ENCODE peak calls at places on chromosomes 3 and 15, in seven cellular contexts. S is left ventricle myocardium inferior, T is A549, Y is endothelial cell of umbilical vein, P is OCI-LY7, I is pancreas, K is Peyer's patch. L is an unnamed sample. For H3K4me1, the result is how much of the 10 kb centered on the place peaks cover.

GRCh38 chr3:124907957-124908356 is 20.8 kb upstream of the ITGB5 start:
- DNase-seq in S (no peak), T (no peak), Y (no peak), P (no peak), I (no peak), K (no peak), L (no peak)

GRCh38 chr3:47542614-47543173 is 29.2 kb upstream of the ELP6 start:
- DNase-seq in S (no peak), T (no peak), Y (no peak), P (no peak), I (peak), K (no peak), L (no peak)

GRCh38 chr3:196323723-196324122 is 5.7 kb upstream of the DYNLT2B start:
- DNase-seq in S (no peak), T (no peak), Y (no peak), P (no peak), I (no peak), K (no peak), L (no peak)

GRCh38 chr3:189229421-189229820 is 57.6 kb downstream of the TPRG1 start:
- DNase-seq in S (no peak), T (peak), Y (no peak), P (peak), I (no peak), K (no peak), L (no peak)

GRCh38 chr15:40243126-40243810 is 4.4 kb downstream of the PAK6 start:
- DNase-seq in S (no peak), T (no peak), Y (no peak), P (peak), I (no peak), K (peak), L (no peak)

GRCh38 chr3:193552911-193553310 is 1.8 kb downstream of the ATP13A4 start:
- DNase-seq in S (no peak), T (no peak), Y (no peak), P (no peak), I (no peak), K (no peak), L (peak)

GRCh38 chr15:101210466-101210865 is 41.4 kb downstream of the CHSY1 start:
- DNase-seq in S (no peak), T (no peak), Y (no peak), P (no peak), I (no peak), K (no peak), L (no peak)

GRCh38 chr15:77819841-77820728 is 187.4 kb upstream of the LINGO1 start:
- DNase-seq in S (no peak), T (peak), Y (peak), P (no peak), I (no peak), K (no peak), L (no peak)

GRCh38 chr3:194404365-194405140 is 5.5 kb upstream of the GP5 start:
- DNase-seq in S (no peak), T (peak), Y (peak), P (peak), I (no peak), K (peak), L (no peak)

GRCh38 chr3:44061961-44062360 is 179.7 kb upstream of the TOPAZ1 start:
- DNase-seq in S (no peak), T (no peak), Y (no peak), P (no peak), I (no peak), K (no peak), L (no peak)

GRCh38 chr3:108099679-108100428 is 9.0 kb upstream of the CD47 start:
- DNase-seq in S (peak), T (no peak), Y (no peak), P (no peak), I (no peak), K (peak), L (peak)

GRCh38 chr15:71349736-71350515 is 234.7 kb downstream of the THSD4 start:
- DNase-seq in S (no peak), T (no peak), Y (no peak), P (no peak), I (no peak), K (no peak), L (no peak)

GRCh38 chr3:23704316-23704715 is 101.4 kb upstream of the UBE2E1 start:
- DNase-seq in S (no peak), T (no peak), Y (no peak), P (no peak), I (no peak), K (no peak), L (no peak)

GRCh38 chr3:50242778-50243551 is 7.0 kb downstream of the GNAI2 start:
- DNase-seq in S (peak), T (no peak), Y (peak), P (peak), I (peak), K (peak), L (peak)

GRCh38 chr15:27582741-27583400 is 516.2 kb downstream of the OCA2 start:
- DNase-seq in S (no peak), T (no peak), Y (no peak), P (no peak), I (no peak), K (no peak), L (no peak)

GRCh38 chr15:28975766-28976179 is 90.0 kb downstream of the APBA2 start:
- DNase-seq in S (no peak), T (peak), Y (peak), P (peak), I (peak), K (peak), L (no peak)

GRCh38 chr15:40058476-40059140 is 19.6 kb upstream of the SRP14 start:
- DNase-seq in S (no peak), T (no peak), Y (no peak), P (no peak), I (no peak), K (no peak), L (no peak)

GRCh38 chr15:66359740-66360139 is 3.3 kb upstream of the TIPIN start:
- DNase-seq in S (no peak), T (peak), Y (no peak), P (peak), I (no peak), K (peak), L (no peak)

GRCh38 chr15:63121382-63122001 is at the start of gene LACTB:
- DNase-seq in S (peak), T (peak), Y (peak), P (peak), I (peak), K (peak), L (peak)

GRCh38 chr3:33937628-33938027 is 139.2 kb downstream of the PDCD6IP start:
- DNase-seq in S (no peak), T (no peak), Y (no peak), P (no peak), I (no peak), K (no peak), L (no peak)

GRCh38 chr15:59299919-59300617 is 72.6 kb downstream of the MYO1E start:
- DNase-seq in S (peak), T (peak), Y (peak), P (peak), I (peak), K (peak), L (peak)

GRCh38 chr3:14227866-14228265 is 49.2 kb downstream of the LSM3 start:
- DNase-seq in S (no peak), T (no peak), Y (no peak), P (no peak), I (no peak), K (peak), L (no peak)

GRCh38 chr15:44670087-44670945 is 6.9 kb upstream of the SPG11 start:
- DNase-seq in S (no peak), T (no peak), Y (no peak), P (peak), I (no peak), K (no peak), L (no peak)

GRCh38 chr3:31891876-31892455 is 89.1 kb downstream of the OSBPL10 start:
- DNase-seq in S (no peak), T (no peak), Y (no peak), P (no peak), I (no peak), K (no peak), L (no peak)

GRCh38 chr3:124664804-124665203 is 65.4 kb upstream of the UMPS start:
- DNase-seq in S (no peak), T (peak), Y (no peak), P (no peak), I (peak), K (no peak), L (no peak)

GRCh38 chr15:83066034-83066760 is 855 bp downstream of the BTBD1 start:
- DNase-seq in S (peak), T (no peak), Y (peak), P (peak), I (no peak), K (no peak), L (no peak)

GRCh38 chr15:66588537-66588936 is 22.7 kb upstream of the LCTL start:
- DNase-seq in S (no peak), T (no peak), Y (no peak), P (peak), I (no peak), K (no peak), L (peak)

GRCh38 chr3:50324351-50325144 is 2.0 kb upstream of the HYAL2 start:
- DNase-seq in S (peak), T (peak), Y (peak), P (peak), I (no peak), K (peak), L (peak)

GRCh38 chr3:134718736-134719135 is 67.9 kb upstream of the KY start:
- DNase-seq in S (no peak), T (no peak), Y (no peak), P (no peak), I (no peak), K (no peak), L (no peak)

DNA sequence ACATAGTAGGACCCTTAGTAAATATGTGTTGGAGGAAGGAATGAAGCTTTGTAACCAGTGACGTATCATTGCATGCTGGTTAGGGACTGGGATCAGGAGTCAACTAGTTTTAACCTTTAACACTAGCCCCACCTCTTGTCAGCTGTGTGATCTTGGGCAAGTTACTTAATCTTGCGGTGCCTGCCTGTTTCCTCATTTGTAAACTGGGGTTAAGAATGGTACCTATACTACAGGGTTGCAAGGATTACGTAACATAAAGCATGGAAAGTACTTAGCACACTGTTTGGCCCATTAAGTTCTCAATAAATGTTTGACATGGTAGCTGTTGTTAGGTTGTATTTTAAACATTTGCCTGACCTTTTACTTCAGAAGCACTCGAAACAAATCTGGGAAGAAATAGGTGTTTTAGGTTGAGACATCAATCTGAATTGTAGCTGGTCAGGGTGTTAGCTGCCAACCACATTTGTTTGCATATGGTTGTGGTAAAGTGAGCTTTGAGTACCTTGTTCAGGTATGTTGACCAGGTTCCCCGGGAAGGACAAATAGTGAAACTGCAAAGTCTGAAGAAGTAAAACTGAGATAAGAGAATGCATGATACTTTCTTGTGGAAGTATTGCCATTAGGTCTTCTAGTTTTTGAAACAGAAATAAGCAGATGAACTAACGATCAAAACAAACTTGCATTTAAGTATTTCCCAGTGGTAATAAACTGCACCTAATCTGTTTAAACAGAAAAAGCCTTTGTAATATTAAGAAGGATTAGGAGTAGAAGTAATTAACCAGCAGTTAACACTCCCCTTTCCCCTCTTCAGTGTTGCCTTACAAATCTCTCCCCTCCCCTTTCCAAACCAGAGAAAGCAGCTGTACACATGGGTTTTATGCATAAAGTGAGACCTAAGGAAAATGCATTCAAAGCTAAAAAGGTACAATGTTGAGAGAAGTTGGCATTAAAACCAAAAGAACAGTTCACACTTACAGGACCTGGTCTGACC is 25.8 kb upstream of the SCAANT1 start:
- DNase-seq in S (no peak), T (no peak), Y (no peak), P (peak), I (no peak), K (peak), L (peak)
- H3K4me1 ChIP-seq in S (half or more), T (under half), Y (under half), P (under half), I (under half), K (under half), L (half or more)

DNA sequence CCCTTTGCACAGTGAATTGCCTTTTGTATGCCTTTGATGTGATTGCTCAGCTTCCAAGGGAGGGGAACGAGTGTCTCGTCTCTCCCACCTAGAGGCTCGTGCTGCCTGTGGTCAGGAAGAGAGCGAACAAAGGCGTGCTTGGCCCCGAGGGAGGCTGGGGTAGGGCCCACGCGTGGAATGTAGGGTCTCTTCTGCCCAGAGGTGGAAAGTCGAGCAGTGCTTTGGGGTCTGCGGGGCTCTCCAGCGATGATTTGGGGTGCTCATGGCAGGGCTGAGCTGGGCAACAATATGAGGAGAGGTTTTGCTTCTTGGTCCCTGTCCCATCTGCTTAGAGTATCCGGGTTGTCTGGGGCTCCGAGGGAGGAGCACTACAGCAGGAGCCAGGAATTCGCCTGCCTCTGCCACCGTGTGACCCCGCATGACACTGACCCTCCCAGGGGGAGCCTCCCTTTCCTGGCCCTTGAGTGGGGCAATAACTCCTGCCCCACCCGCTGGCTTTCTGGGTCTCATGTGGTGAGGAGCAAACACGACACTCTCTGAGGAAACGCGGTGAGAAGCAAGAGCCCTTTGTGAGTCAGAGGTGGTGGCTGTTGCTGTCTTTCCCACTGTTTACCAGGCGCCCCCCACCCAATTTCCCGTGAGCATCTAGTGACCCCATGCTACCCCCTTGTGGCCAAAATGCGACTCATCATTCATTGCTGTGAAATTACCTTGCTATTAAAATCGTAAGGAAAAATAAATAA is 29.6 kb downstream of the CCNL1 start:
- DNase-seq in S (peak), T (peak), Y (peak), P (peak), I (no peak), K (peak), L (peak)
- H3K4me3 ChIP-seq in S (peak), T (peak), Y (no peak), P (no peak), I (no peak), K (no peak), L (no peak)

DNA sequence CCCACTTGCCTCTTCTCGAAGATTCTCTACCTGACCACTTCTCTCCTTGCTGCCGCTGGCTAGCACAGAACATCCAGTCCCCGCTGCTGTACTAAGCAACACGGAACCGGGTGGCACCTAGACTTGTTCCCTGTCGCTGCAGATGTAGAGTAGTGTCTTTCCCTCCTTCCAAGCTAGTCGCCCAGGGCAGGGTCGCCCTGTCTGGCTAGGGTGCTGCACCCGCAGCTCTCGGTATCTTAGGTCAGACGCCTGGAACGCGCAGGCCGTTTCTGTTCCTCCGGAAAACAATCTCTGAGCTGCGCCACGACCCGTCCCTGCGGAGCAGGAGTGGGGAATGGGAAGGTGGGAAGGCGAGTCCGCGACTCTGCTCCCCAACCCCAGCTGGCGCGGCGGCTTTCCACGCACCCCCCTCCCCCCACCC is 758 bp upstream of the SNX33 start:
- DNase-seq in S (no peak), T (no peak), Y (no peak), P (no peak), I (no peak), K (peak), L (peak)
- H3K4me1 ChIP-seq in S (half or more), T (under half), Y (under half), P (under half), I (under half), K (under half), L (under half)

DNA sequence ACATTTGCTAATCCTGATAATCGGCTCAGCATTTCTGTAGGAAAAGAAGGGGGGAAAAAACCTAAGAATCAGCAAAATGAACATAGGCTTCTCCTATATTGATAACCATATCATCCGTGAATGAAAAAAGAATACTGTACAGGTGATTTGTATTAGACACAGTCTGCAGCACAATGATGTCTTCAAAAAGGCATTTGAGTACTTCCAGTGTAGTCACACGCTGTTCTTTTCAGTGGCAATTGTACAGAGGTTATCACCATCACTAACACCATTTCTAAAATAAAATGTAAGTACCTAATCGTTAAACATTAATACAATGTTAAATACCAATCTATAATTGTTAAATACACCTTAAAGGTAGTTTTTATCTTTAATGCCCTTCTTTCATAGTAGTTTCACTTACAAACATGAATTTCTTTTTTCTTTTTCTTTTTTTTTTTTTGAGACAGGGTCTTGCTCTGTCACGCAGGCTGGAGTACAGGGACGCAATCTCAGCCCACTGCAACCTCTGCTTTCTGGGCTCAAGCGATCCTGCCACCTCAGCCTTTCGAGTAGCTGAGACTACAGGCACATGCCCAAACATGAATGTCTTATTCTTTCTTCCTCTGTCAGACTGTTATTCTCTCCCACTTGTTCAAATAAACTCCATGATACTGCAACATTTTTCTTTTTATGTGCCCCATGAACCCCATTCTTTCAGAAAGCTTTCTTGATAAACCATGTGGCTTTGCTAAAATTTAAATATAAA is 18.4 kb downstream of the GOLGB1 start:
- DNase-seq in S (no peak), T (no peak), Y (no peak), P (no peak), I (no peak), K (no peak), L (no peak)
- H3K4me3 ChIP-seq in S (peak), T (no peak), Y (no peak), P (no peak), I (no peak), K (no peak), L (no peak)

GRCh38 chr15:67835349-67836133 is 4.3 kb downstream of the RNU6-1 start:
- DNase-seq in S (no peak), T (no peak), Y (no peak), P (no peak), I (no peak), K (no peak), L (no peak)

GRCh38 chr15:67836477-67836876 is 3.4 kb downstream of the RNU6-1 start:
- DNase-seq in S (peak), T (peak), Y (peak), P (peak), I (no peak), K (peak), L (no peak)

GRCh38 chr15:67836955-67837354 is 2.9 kb downstream of the RNU6-1 start:
- DNase-seq in S (no peak), T (no peak), Y (no peak), P (no peak), I (no peak), K (no peak), L (no peak)

GRCh38 chr15:67834593-67835348 is 5.1 kb downstream of the RNU6-1 start:
- DNase-seq in S (no peak), T (no peak), Y (no peak), P (no peak), I (no peak), K (peak), L (no peak)

GRCh38 chr15:67836134-67836455 is 3.8 kb downstream of the RNU6-1 start:
- DNase-seq in S (no peak), T (no peak), Y (no peak), P (no peak), I (no peak), K (no peak), L (no peak)
- H3K4me1 ChIP-seq in S (half or more), T (under half), Y (under half), P (half or more), I (under half), K (under half), L (half or more)

DNA sequence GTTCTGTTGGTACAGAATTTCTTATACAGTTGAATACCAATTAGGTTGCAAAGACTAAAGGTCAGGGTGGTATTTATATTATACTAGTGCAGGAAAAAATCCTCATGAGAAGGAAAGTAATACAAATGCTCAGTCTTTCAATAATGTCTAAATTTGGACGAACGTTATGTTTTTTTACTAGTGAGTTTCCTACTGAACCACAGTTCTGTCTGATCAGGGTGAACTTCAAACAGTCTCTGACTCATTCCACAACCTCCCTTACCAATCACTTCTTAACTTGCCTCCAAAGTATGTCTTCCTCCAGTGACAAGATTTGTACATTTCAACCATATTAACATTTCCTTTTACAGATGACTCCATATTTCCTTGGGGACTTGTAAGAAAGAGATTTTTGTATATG is 3.4 kb downstream of the TMEM212 start:
- DNase-seq in S (no peak), T (no peak), Y (peak), P (no peak), I (no peak), K (no peak), L (no peak)
- H3K4me3 ChIP-seq in S (no peak), T (no peak), Y (no peak), P (no peak), I (no peak), K (no peak), L (no peak)

L was measured in lower lobe of right lung.